ENCODE peak calls at places on chromosome 14, in seven cellular contexts. W, K, G, X, V, M and B are unnamed samples.

GRCh38 chr14:20434701-20435453 is 1.1 kb downstream of the KLHL33 start:
- DNase-seq in W (no peak), K (no peak), G (no peak), X (peak), V (no peak), M (no peak), B (no peak)

GRCh38 chr14:92407395-92407794 is 84.4 kb downstream of the SLC24A4 start:
- DNase-seq in W (no peak), K (no peak), G (no peak), X (no peak), V (no peak), M (no peak), B (no peak)

GRCh38 chr14:68844210-68844545 is 51.3 kb upstream of the ZFP36L1 start:
- DNase-seq in W (no peak), K (no peak), G (no peak), X (no peak), V (no peak), M (no peak), B (no peak)

GRCh38 chr14:99806040-99806439 is 12.8 kb downstream of the EML1 start:
- DNase-seq in W (no peak), K (no peak), G (no peak), X (no peak), V (no peak), M (no peak), B (no peak)

GRCh38 chr14:32224731-32225377 is 21.8 kb upstream of the RNU6-8 start:
- DNase-seq in W (peak), K (peak), G (no peak), X (no peak), V (no peak), M (peak), B (no peak)

GRCh38 chr14:80434574-80435321 is 223.4 kb upstream of the DIO2 start:
- DNase-seq in W (peak), K (peak), G (peak), X (no peak), V (peak), M (peak), B (no peak)

GRCh38 chr14:69475194-69475818 is 9.2 kb upstream of the PLEKHD1 start:
- DNase-seq in W (peak), K (peak), G (no peak), X (no peak), V (no peak), M (peak), B (no peak)

GRCh38 chr14:47929334-47929733 is 253.9 kb upstream of the MDGA2 start:
- DNase-seq in W (no peak), K (no peak), G (no peak), X (no peak), V (no peak), M (no peak), B (no peak)

GRCh38 chr14:78450945-78451344 is 280.8 kb downstream of the NRXN3 start:
- DNase-seq in W (no peak), K (no peak), G (no peak), X (no peak), V (no peak), M (no peak), B (no peak)

GRCh38 chr14:24958271-24958670 is 91.7 kb downstream of the STXBP6 start:
- DNase-seq in W (no peak), K (no peak), G (no peak), X (no peak), V (no peak), M (no peak), B (no peak)

GRCh38 chr14:74140374-74140850 is 55.7 kb downstream of the LIN52 start:
- DNase-seq in W (no peak), K (peak), G (peak), X (no peak), V (no peak), M (peak), B (peak)

GRCh38 chr14:29584992-29585391 is 342.7 kb downstream of the PRKD1 start:
- DNase-seq in W (peak), K (peak), G (no peak), X (no peak), V (peak), M (peak), B (peak)

GRCh38 chr14:68926236-68926635 is 52.9 kb downstream of the ACTN1 start:
- DNase-seq in W (no peak), K (no peak), G (no peak), X (no peak), V (no peak), M (peak), B (no peak)

GRCh38 chr14:33016611-33017010 is 77.9 kb downstream of the NPAS3 start:
- DNase-seq in W (no peak), K (no peak), G (no peak), X (no peak), V (no peak), M (no peak), B (no peak)

GRCh38 chr14:68631691-68632590 is 160.9 kb downstream of the ZFP36L1 start:
- DNase-seq in W (no peak), K (peak), G (no peak), X (peak), V (peak), M (no peak), B (no peak)

GRCh38 chr14:32603992-32604391 is 274.9 kb downstream of the AKAP6 start:
- DNase-seq in W (no peak), K (no peak), G (no peak), X (no peak), V (no peak), M (no peak), B (no peak)

GRCh38 chr14:91232052-91232451 is 12.5 kb downstream of the GPR68 start:
- DNase-seq in W (no peak), K (no peak), G (no peak), X (no peak), V (no peak), M (no peak), B (no peak)

GRCh38 chr14:65749287-65749686 is 336.8 kb downstream of the FUT8 start:
- DNase-seq in W (no peak), K (no peak), G (no peak), X (no peak), V (no peak), M (no peak), B (no peak)

GRCh38 chr14:69543341-69544249 is 31.1 kb downstream of the CCDC177 start:
- DNase-seq in W (peak), K (peak), G (peak), X (no peak), V (peak), M (peak), B (no peak)

DNA sequence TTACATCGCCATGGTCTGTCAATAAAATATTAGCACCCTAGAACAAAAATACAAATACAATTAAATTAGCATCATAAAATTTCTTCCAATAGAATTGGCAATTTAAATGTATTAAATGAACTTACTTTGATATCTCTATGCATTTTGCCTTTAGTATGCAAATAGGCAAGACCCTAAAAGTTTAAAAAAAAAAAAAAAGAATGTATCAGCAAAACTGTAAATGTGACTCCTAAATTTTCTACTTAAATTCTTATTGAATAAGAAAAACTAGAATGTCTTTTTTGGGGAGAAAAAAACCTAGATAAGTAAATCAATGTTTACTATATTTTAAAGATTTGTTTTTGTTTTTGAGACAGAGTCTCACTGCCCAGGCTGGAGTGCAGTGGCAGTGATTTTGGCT is 56.2 kb downstream of the MAP4K5 start:
- DNase-seq in W (no peak), K (no peak), G (no peak), X (no peak), V (no peak), M (no peak), B (no peak)
- H2AK5ac ChIP-seq in W (no peak), K (no peak), G (no peak), X (no peak), V (no peak), M (no peak), B (no peak)

GRCh38 chr14:89675590-89675989 is 258.6 kb upstream of the FOXN3 start:
- DNase-seq in W (no peak), K (no peak), G (no peak), X (no peak), V (no peak), M (no peak), B (no peak)
- H2AK5ac ChIP-seq in W (no peak), K (no peak), G (no peak), X (no peak), V (no peak), M (no peak), B (no peak)

GRCh38 chr14:59370158-59370557 is 95.0 kb downstream of the GPR135 start:
- DNase-seq in W (no peak), K (no peak), G (no peak), X (no peak), V (no peak), M (no peak), B (no peak)
- H2AK5ac ChIP-seq in W (no peak), K (no peak), G (no peak), X (no peak), V (no peak), M (no peak), B (no peak)

DNA sequence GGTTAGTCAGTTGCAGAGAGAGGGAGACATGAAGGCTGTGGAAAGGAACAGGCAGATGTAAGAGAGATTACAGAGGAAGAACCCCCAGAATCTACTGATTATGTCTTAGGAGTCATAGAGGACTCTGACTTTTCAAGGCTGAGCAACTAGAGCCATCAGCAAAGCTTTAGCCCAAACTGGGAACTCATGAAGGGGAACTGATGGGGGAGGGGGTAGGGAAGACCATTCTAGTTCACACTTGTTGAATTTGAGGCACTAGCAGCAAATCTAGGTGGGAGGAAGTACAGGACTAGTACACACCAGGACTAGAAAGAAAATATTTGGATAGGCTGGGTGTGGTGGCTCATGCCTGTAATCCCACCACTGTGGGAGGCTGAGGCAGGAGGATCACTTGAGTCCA is 10.1 kb downstream of the LGALS3 start:
- DNase-seq in W (no peak), K (no peak), G (no peak), X (no peak), V (no peak), M (no peak), B (no peak)
- H2AK5ac ChIP-seq in W (no peak), K (no peak), G (no peak), X (no peak), V (no peak), M (no peak), B (no peak)

GRCh38 chr14:105862581-105863239 is 336.3 kb downstream of the TMEM121 start:
- DNase-seq in W (no peak), K (no peak), G (no peak), X (no peak), V (no peak), M (no peak), B (no peak)
- H2AK5ac ChIP-seq in W (no peak), K (no peak), G (no peak), X (no peak), V (no peak), M (no peak), B (no peak)

DNA sequence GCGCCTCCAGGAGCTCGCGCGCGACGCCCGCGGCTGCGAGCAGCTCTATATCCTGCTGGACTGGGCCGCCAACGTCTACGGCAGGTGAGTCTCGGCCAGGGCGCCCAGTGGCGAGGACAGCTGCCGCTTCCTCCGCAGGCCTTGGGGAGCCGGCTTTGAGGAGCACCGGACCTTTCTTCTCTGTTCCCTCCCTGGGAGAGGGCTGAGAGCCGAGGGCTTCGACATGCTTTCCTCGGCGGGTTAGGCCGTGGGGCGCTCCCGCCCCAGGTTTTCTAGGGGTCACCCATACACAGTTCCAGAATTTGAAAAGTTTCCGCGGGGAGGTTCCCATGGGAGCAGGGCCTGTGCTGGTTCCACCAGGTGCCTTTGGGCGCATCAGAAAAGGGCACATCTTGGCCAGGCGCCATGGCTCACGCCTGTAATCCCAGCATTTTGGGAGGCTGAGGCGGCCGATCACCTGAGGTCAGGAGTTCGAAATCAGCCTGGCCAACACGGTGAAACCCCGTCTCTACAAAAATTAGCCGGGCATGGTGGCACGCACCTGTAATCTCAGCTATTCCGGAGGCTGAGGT is 8.2 kb downstream of the EXOC3L4 start:
- DNase-seq in W (no peak), K (no peak), G (no peak), X (no peak), V (no peak), M (no peak), B (no peak)
- H2AK5ac ChIP-seq in W (no peak), K (no peak), G (no peak), X (no peak), V (no peak), M (no peak), B (peak)

DNA sequence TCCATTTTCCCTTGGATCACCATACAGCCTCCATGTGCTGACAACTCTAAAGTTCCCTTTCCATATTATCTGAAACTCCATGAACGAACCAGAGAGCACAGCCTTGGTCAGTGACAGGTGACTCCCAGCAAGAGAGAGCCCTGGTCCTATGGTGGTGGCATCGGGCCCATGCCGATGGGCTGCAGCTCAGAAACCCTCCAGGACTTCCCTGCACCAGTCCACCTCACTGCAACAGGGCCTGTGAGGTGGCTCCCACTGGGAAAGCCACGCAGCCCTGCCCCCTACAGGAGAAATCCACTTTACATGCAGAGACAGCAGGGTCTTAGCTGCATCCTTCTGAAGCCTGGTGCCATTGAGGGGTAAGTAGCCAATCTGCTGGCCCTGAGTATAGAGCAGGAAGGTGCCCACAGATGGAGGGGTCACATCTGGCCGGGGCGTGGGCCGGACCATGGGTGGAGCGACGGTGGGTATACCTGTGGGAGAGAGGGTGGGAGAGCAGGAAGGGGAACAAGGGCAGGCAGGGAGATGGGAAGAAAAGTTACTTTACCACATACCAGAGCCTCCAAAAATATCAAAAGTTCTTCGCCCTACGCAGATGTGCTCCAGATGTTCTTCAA is 24.7 kb downstream of the RTRAF start:
- DNase-seq in W (no peak), K (no peak), G (no peak), X (peak), V (peak), M (peak), B (no peak)
- H2AK5ac ChIP-seq in W (no peak), K (no peak), G (no peak), X (no peak), V (no peak), M (no peak), B (peak)

GRCh38 chr14:34219661-34220060 is 242.4 kb downstream of the SPTSSA start:
- DNase-seq in W (no peak), K (no peak), G (peak), X (no peak), V (no peak), M (peak), B (no peak)
- H2AK5ac ChIP-seq in W (no peak), K (no peak), G (peak), X (no peak), V (no peak), M (no peak), B (no peak)

GRCh38 chr14:102838531-102838930 is 61.3 kb downstream of the TRAF3 start:
- DNase-seq in W (no peak), K (no peak), G (no peak), X (no peak), V (peak), M (peak), B (no peak)
- H2AK5ac ChIP-seq in W (no peak), K (no peak), G (no peak), X (no peak), V (no peak), M (no peak), B (no peak)

GRCh38 chr14:72463291-72463866 is 430.5 kb downstream of the DPF3 start:
- DNase-seq in W (peak), K (peak), G (peak), X (no peak), V (no peak), M (peak), B (no peak)

GRCh38 chr14:72471346-72471745 is 422.6 kb downstream of the DPF3 start:
- DNase-seq in W (peak), K (no peak), G (peak), X (no peak), V (no peak), M (no peak), B (no peak)

GRCh38 chr14:72462041-72462440 is 431.9 kb downstream of the DPF3 start:
- DNase-seq in W (no peak), K (no peak), G (no peak), X (no peak), V (no peak), M (no peak), B (no peak)

DNA sequence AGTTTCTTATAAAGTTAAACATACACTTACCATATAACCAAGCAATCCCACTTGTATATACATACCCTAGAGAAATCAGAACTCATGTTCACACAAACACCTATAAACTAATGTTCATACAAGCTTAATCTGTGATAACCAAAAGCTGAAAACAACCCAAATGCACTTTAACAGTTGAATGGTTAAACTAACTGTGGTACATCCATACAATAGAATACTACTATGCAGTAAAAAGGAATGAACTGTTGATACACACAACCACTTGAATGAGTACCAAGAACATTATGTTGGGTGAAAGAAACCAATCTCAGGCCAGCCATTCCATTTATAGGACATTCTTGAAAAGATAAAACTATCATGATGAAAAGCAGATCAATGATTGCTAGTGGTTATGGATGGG is 427.6 kb downstream of the DPF3 start:
- DNase-seq in W (no peak), K (no peak), G (no peak), X (no peak), V (no peak), M (no peak), B (no peak)
- H2AK5ac ChIP-seq in W (no peak), K (no peak), G (no peak), X (no peak), V (no peak), M (no peak), B (no peak)